ENCODE peak calls at places on chromosome 3, in nine cellular contexts. One of them, this sample, is unnamed.

GRCh38 chr3:109685084-109686079 is 348.0 kb upstream of the DPPA4 start:
- DNase-seq in brain microvascular endothelial cell: peak
- DNase-seq in fibroblast of the aortic adventitia: peak
- DNase-seq in psoas muscle: peak
- DNase-seq in nephron progenitor cell: no peak
- DNase-seq in AG10803: peak
- DNase-seq in spleen: no peak
- DNase-seq in fibroblast of mammary gland: peak
- DNase-seq in tibial artery: peak
- DNase-seq in this sample: no peak

GRCh38 chr3:123799544-123800351 is 84.4 kb downstream of the MYLK start:
- DNase-seq in fibroblast of the aortic adventitia: peak
- DNase-seq in fibroblast of mammary gland: peak
- DNase-seq in tibial artery: no peak
- DNase-seq in brain microvascular endothelial cell: peak
- DNase-seq in spleen: no peak
- DNase-seq in AG10803: peak
- DNase-seq in nephron progenitor cell: peak
- DNase-seq in psoas muscle: no peak
- DNase-seq in this sample: no peak

GRCh38 chr3:89954135-89954534 is 846.7 kb downstream of the EPHA3 start:
- DNase-seq in AG10803: no peak
- DNase-seq in fibroblast of the aortic adventitia: no peak
- DNase-seq in psoas muscle: no peak
- DNase-seq in nephron progenitor cell: no peak
- DNase-seq in tibial artery: no peak
- DNase-seq in fibroblast of mammary gland: no peak
- DNase-seq in spleen: no peak
- DNase-seq in brain microvascular endothelial cell: no peak
- DNase-seq in this sample: no peak

GRCh38 chr3:174330303-174330702 is 528.8 kb upstream of the NAALADL2 start:
- DNase-seq in psoas muscle: no peak
- DNase-seq in tibial artery: no peak
- DNase-seq in fibroblast of mammary gland: peak
- DNase-seq in fibroblast of the aortic adventitia: peak
- DNase-seq in nephron progenitor cell: no peak
- DNase-seq in brain microvascular endothelial cell: peak
- DNase-seq in spleen: no peak
- DNase-seq in AG10803: peak
- DNase-seq in this sample: no peak

GRCh38 chr3:58082047-58082446 is 73.8 kb downstream of the FLNB start:
- DNase-seq in fibroblast of mammary gland: peak
- DNase-seq in tibial artery: peak
- DNase-seq in fibroblast of the aortic adventitia: peak
- DNase-seq in AG10803: no peak
- DNase-seq in brain microvascular endothelial cell: peak
- DNase-seq in nephron progenitor cell: no peak
- DNase-seq in psoas muscle: no peak
- DNase-seq in spleen: no peak
- DNase-seq in this sample: no peak

GRCh38 chr3:46932455-46933225 is 43.9 kb downstream of the CCDC12 start:
- DNase-seq in fibroblast of the aortic adventitia: no peak
- DNase-seq in brain microvascular endothelial cell: no peak
- DNase-seq in AG10803: no peak
- DNase-seq in nephron progenitor cell: no peak
- DNase-seq in tibial artery: peak
- DNase-seq in fibroblast of mammary gland: no peak
- DNase-seq in psoas muscle: peak
- DNase-seq in spleen: peak
- DNase-seq in this sample: no peak

GRCh38 chr3:48928679-48929078 is 10.0 kb downstream of the ARIH2 start:
- DNase-seq in psoas muscle: no peak
- DNase-seq in AG10803: no peak
- DNase-seq in spleen: no peak
- DNase-seq in nephron progenitor cell: no peak
- DNase-seq in tibial artery: no peak
- DNase-seq in fibroblast of mammary gland: no peak
- DNase-seq in brain microvascular endothelial cell: no peak
- DNase-seq in fibroblast of the aortic adventitia: peak
- DNase-seq in this sample: no peak

GRCh38 chr3:169356284-169356955 is 307.1 kb downstream of the MECOM start:
- DNase-seq in nephron progenitor cell: no peak
- DNase-seq in AG10803: no peak
- DNase-seq in fibroblast of the aortic adventitia: no peak
- DNase-seq in tibial artery: no peak
- DNase-seq in psoas muscle: no peak
- DNase-seq in brain microvascular endothelial cell: no peak
- DNase-seq in fibroblast of mammary gland: no peak
- DNase-seq in spleen: no peak
- DNase-seq in this sample: no peak

GRCh38 chr3:66195347-66195783 is 25.4 kb upstream of the SLC25A26 start:
- DNase-seq in nephron progenitor cell: peak
- DNase-seq in brain microvascular endothelial cell: peak
- DNase-seq in tibial artery: no peak
- DNase-seq in fibroblast of the aortic adventitia: peak
- DNase-seq in psoas muscle: peak
- DNase-seq in AG10803: peak
- DNase-seq in spleen: no peak
- DNase-seq in fibroblast of mammary gland: peak
- DNase-seq in this sample: no peak

GRCh38 chr3:43423142-43423541 is 136.8 kb downstream of the SNRK start:
- DNase-seq in AG10803: no peak
- DNase-seq in tibial artery: peak
- DNase-seq in spleen: no peak
- DNase-seq in brain microvascular endothelial cell: peak
- DNase-seq in psoas muscle: peak
- DNase-seq in fibroblast of mammary gland: peak
- DNase-seq in fibroblast of the aortic adventitia: peak
- DNase-seq in nephron progenitor cell: no peak
- DNase-seq in this sample: no peak

GRCh38 chr3:196842567-196843434 is 24.9 kb upstream of the SENP5 start:
- DNase-seq in tibial artery: no peak
- DNase-seq in spleen: no peak
- DNase-seq in psoas muscle: no peak
- DNase-seq in AG10803: no peak
- DNase-seq in brain microvascular endothelial cell: no peak
- DNase-seq in fibroblast of mammary gland: no peak
- DNase-seq in fibroblast of the aortic adventitia: no peak
- DNase-seq in nephron progenitor cell: no peak
- DNase-seq in this sample: no peak

GRCh38 chr3:108673988-108674661 is 83.1 kb downstream of the RETNLB start:
- DNase-seq in nephron progenitor cell: no peak
- DNase-seq in brain microvascular endothelial cell: no peak
- DNase-seq in fibroblast of mammary gland: peak
- DNase-seq in tibial artery: no peak
- DNase-seq in fibroblast of the aortic adventitia: no peak
- DNase-seq in AG10803: no peak
- DNase-seq in psoas muscle: no peak
- DNase-seq in spleen: no peak
- DNase-seq in this sample: no peak

GRCh38 chr3:127081001-127081720 is 98.2 kb downstream of the PLXNA1 start:
- DNase-seq in psoas muscle: peak
- DNase-seq in AG10803: no peak
- DNase-seq in fibroblast of the aortic adventitia: no peak
- DNase-seq in brain microvascular endothelial cell: no peak
- DNase-seq in fibroblast of mammary gland: no peak
- DNase-seq in tibial artery: no peak
- DNase-seq in spleen: peak
- DNase-seq in nephron progenitor cell: no peak
- DNase-seq in this sample: no peak

GRCh38 chr3:39542588-39542988 is 75.1 kb downstream of the MOBP start:
- DNase-seq in fibroblast of mammary gland: no peak
- DNase-seq in psoas muscle: no peak
- DNase-seq in fibroblast of the aortic adventitia: no peak
- DNase-seq in nephron progenitor cell: no peak
- DNase-seq in AG10803: no peak
- DNase-seq in spleen: no peak
- DNase-seq in tibial artery: no peak
- DNase-seq in brain microvascular endothelial cell: no peak
- DNase-seq in this sample: no peak

GRCh38 chr3:39541442-39541841 is 74.0 kb downstream of the MOBP start:
- DNase-seq in fibroblast of mammary gland: no peak
- DNase-seq in fibroblast of the aortic adventitia: no peak
- DNase-seq in psoas muscle: no peak
- DNase-seq in tibial artery: no peak
- DNase-seq in brain microvascular endothelial cell: no peak
- DNase-seq in nephron progenitor cell: no peak
- DNase-seq in spleen: no peak
- DNase-seq in AG10803: no peak
- DNase-seq in this sample: no peak

GRCh38 chr3:39540162-39540921 is 72.9 kb downstream of the MOBP start:
- DNase-seq in AG10803: no peak
- DNase-seq in brain microvascular endothelial cell: no peak
- DNase-seq in spleen: no peak
- DNase-seq in tibial artery: no peak
- DNase-seq in fibroblast of mammary gland: peak
- DNase-seq in fibroblast of the aortic adventitia: no peak
- DNase-seq in nephron progenitor cell: no peak
- DNase-seq in psoas muscle: no peak
- DNase-seq in this sample: no peak

DNA sequence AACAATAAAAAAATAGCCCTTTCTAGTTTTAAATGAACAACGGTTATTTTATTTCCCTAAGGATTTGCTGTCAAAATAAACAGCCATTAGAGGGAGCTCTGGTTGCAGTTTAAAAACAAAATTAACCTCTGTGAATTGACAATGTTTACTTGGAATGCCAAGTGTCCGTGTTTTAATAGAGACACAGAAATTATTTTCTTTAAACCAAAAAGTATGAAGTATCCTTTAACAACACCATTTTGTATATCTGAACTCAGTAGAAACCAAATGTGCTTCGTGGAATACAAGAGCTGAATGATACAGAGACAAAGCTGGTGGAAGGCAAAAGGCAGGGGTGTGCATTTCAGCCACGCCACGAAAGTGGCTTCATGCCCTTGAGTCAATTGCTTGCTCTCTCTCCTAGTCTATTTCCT is 74.4 kb downstream of the MOBP start:
- DNase-seq in AG10803: peak
- DNase-seq in fibroblast of mammary gland: peak
- DNase-seq in psoas muscle: no peak
- DNase-seq in tibial artery: no peak
- DNase-seq in spleen: no peak
- DNase-seq in brain microvascular endothelial cell: no peak
- DNase-seq in nephron progenitor cell: no peak
- DNase-seq in fibroblast of the aortic adventitia: peak
- DNase-seq in this sample: no peak
- TF ChIP-seq CTCF in AG10803: peak
- TF ChIP-seq CTCF in fibroblast of mammary gland: peak
- TF ChIP-seq CTCF in psoas muscle: peak
- TF ChIP-seq CTCF in tibial artery: no peak
- TF ChIP-seq CTCF in spleen: peak
- TF ChIP-seq CTCF in brain microvascular endothelial cell: peak
- TF ChIP-seq CTCF in nephron progenitor cell: peak
- TF ChIP-seq CTCF in fibroblast of the aortic adventitia: peak
- TF ChIP-seq CTCF in this sample: peak

DNA sequence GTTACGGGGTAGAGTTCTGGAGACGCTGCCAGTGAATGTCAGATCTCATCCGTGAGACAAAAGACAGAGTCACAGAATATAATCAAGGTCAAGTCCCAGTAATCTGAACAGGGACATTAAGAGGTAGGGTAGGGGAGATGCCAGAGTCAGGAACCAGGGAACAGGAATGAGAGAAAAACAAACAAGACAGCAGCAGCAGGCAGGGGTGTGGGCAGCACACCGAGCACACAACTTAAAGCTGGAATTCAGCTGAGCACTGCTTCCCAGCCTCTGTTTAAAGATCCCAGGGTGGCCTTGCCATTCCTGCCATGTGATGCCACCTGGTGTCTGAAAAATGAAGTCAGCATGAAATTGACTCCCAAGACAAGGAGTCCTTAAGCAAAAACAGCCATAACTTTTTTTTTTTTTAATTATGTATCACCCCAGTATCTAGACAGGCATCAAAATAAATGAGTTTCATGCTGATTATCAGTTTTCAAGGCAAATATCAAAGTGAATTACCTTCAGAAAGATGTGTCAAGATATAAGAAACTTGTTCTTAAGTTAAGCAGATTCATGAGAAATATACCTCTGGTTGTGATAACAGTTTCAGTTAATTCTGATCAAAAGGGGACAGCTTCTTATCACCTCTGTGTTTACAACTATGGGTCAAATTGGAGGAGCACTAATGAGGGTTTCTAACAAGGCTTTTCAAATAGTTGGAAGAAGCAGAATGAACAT is 203.7 kb downstream of the SLC9A9 start:
- DNase-seq in psoas muscle: no peak
- DNase-seq in spleen: no peak
- DNase-seq in nephron progenitor cell: peak
- DNase-seq in fibroblast of mammary gland: peak
- DNase-seq in brain microvascular endothelial cell: peak
- DNase-seq in fibroblast of the aortic adventitia: peak
- DNase-seq in tibial artery: no peak
- DNase-seq in AG10803: peak
- DNase-seq in this sample: peak
- TF ChIP-seq CTCF in psoas muscle: peak
- TF ChIP-seq CTCF in spleen: peak
- TF ChIP-seq CTCF in nephron progenitor cell: peak
- TF ChIP-seq CTCF in fibroblast of mammary gland: peak
- TF ChIP-seq CTCF in brain microvascular endothelial cell: peak
- TF ChIP-seq CTCF in fibroblast of the aortic adventitia: peak
- TF ChIP-seq CTCF in tibial artery: peak
- TF ChIP-seq CTCF in AG10803: peak
- TF ChIP-seq CTCF in this sample: peak

GRCh38 chr3:68448510-68449383 is 483.6 kb downstream of the TAFA4 start:
- DNase-seq in fibroblast of mammary gland: no peak
- DNase-seq in nephron progenitor cell: no peak
- DNase-seq in spleen: no peak
- DNase-seq in fibroblast of the aortic adventitia: no peak
- DNase-seq in tibial artery: no peak
- DNase-seq in brain microvascular endothelial cell: no peak
- DNase-seq in psoas muscle: no peak
- DNase-seq in AG10803: no peak
- DNase-seq in this sample: no peak
- TF ChIP-seq CTCF in fibroblast of mammary gland: no peak
- TF ChIP-seq CTCF in nephron progenitor cell: no peak
- TF ChIP-seq CTCF in spleen: no peak
- TF ChIP-seq CTCF in fibroblast of the aortic adventitia: no peak
- TF ChIP-seq CTCF in tibial artery: no peak
- TF ChIP-seq CTCF in brain microvascular endothelial cell: no peak
- TF ChIP-seq CTCF in psoas muscle: no peak
- TF ChIP-seq CTCF in AG10803: no peak
- TF ChIP-seq CTCF in this sample: no peak

GRCh38 chr3:171516765-171517164 is 56.6 kb upstream of the TNIK start:
- DNase-seq in spleen: no peak
- DNase-seq in tibial artery: no peak
- DNase-seq in nephron progenitor cell: no peak
- DNase-seq in brain microvascular endothelial cell: no peak
- DNase-seq in AG10803: no peak
- DNase-seq in fibroblast of the aortic adventitia: no peak
- DNase-seq in fibroblast of mammary gland: no peak
- DNase-seq in psoas muscle: no peak
- DNase-seq in this sample: no peak

GRCh38 chr3:171511450-171511849 is 51.2 kb upstream of the TNIK start:
- DNase-seq in AG10803: no peak
- DNase-seq in fibroblast of the aortic adventitia: no peak
- DNase-seq in spleen: no peak
- DNase-seq in brain microvascular endothelial cell: no peak
- DNase-seq in nephron progenitor cell: no peak
- DNase-seq in psoas muscle: no peak
- DNase-seq in tibial artery: no peak
- DNase-seq in fibroblast of mammary gland: no peak
- DNase-seq in this sample: no peak

GRCh38 chr3:171508676-171509075 is 48.5 kb upstream of the TNIK start:
- DNase-seq in psoas muscle: no peak
- DNase-seq in AG10803: no peak
- DNase-seq in brain microvascular endothelial cell: no peak
- DNase-seq in nephron progenitor cell: no peak
- DNase-seq in fibroblast of the aortic adventitia: no peak
- DNase-seq in tibial artery: no peak
- DNase-seq in fibroblast of mammary gland: no peak
- DNase-seq in spleen: no peak
- DNase-seq in this sample: no peak

GRCh38 chr3:171514466-171514865 is 54.3 kb upstream of the TNIK start:
- DNase-seq in fibroblast of the aortic adventitia: no peak
- DNase-seq in tibial artery: no peak
- DNase-seq in AG10803: no peak
- DNase-seq in psoas muscle: no peak
- DNase-seq in nephron progenitor cell: no peak
- DNase-seq in fibroblast of mammary gland: no peak
- DNase-seq in spleen: no peak
- DNase-seq in brain microvascular endothelial cell: no peak
- DNase-seq in this sample: no peak
- TF ChIP-seq CTCF in fibroblast of the aortic adventitia: peak
- TF ChIP-seq CTCF in tibial artery: no peak
- TF ChIP-seq CTCF in AG10803: peak
- TF ChIP-seq CTCF in psoas muscle: no peak
- TF ChIP-seq CTCF in nephron progenitor cell: peak
- TF ChIP-seq CTCF in fibroblast of mammary gland: peak
- TF ChIP-seq CTCF in spleen: no peak
- TF ChIP-seq CTCF in brain microvascular endothelial cell: no peak
- TF ChIP-seq CTCF in this sample: peak

This sample was measured in osteocyte.